ENCODE peak calls at places on chromosomes 11 and 22, in eight cellular contexts. One of them, this sample, is unnamed.

GRCh38 chr11:82995754-82996398 is 75.8 kb downstream of the RAB30 start:
- DNase-seq in fibroblast of lung: peak
- DNase-seq in IMR-90: no peak
- DNase-seq in GM23248: no peak
- DNase-seq in neural progenitor cell: no peak
- DNase-seq in astrocyte: peak
- DNase-seq in mammary epithelial cell: peak
- DNase-seq in mesendoderm: no peak
- DNase-seq in this sample: no peak

GRCh38 chr11:34148504-34149165 is 43.2 kb downstream of the NAT10 start:
- DNase-seq in IMR-90: no peak
- DNase-seq in astrocyte: no peak
- DNase-seq in GM23248: no peak
- DNase-seq in mesendoderm: peak
- DNase-seq in mammary epithelial cell: no peak
- DNase-seq in fibroblast of lung: no peak
- DNase-seq in neural progenitor cell: no peak
- DNase-seq in this sample: no peak

GRCh38 chr11:35463211-35463810 is 44.0 kb upstream of the SLC1A2 start:
- DNase-seq in neural progenitor cell: no peak
- DNase-seq in astrocyte: no peak
- DNase-seq in mammary epithelial cell: no peak
- DNase-seq in GM23248: no peak
- DNase-seq in mesendoderm: no peak
- DNase-seq in fibroblast of lung: no peak
- DNase-seq in IMR-90: no peak
- DNase-seq in this sample: no peak

GRCh38 chr11:1770528-1770927 is 6.8 kb upstream of the CTSD start:
- DNase-seq in IMR-90: no peak
- DNase-seq in mesendoderm: no peak
- DNase-seq in GM23248: no peak
- DNase-seq in fibroblast of lung: no peak
- DNase-seq in astrocyte: no peak
- DNase-seq in neural progenitor cell: no peak
- DNase-seq in mammary epithelial cell: peak
- DNase-seq in this sample: no peak

GRCh38 chr11:94658386-94658785 is 91.2 kb downstream of the PIWIL4 start:
- DNase-seq in astrocyte: no peak
- DNase-seq in GM23248: no peak
- DNase-seq in fibroblast of lung: no peak
- DNase-seq in mesendoderm: no peak
- DNase-seq in mammary epithelial cell: no peak
- DNase-seq in IMR-90: no peak
- DNase-seq in neural progenitor cell: no peak
- DNase-seq in this sample: no peak

GRCh38 chr11:126172596-126173038 is 38.8 kb downstream of the RPUSD4 start:
- DNase-seq in mesendoderm: no peak
- DNase-seq in mammary epithelial cell: no peak
- DNase-seq in IMR-90: peak
- DNase-seq in fibroblast of lung: no peak
- DNase-seq in GM23248: peak
- DNase-seq in neural progenitor cell: no peak
- DNase-seq in astrocyte: no peak
- DNase-seq in this sample: no peak

GRCh38 chr11:60821827-60822599 is 19.9 kb upstream of the CCDC86 start:
- DNase-seq in neural progenitor cell: no peak
- DNase-seq in fibroblast of lung: no peak
- DNase-seq in astrocyte: no peak
- DNase-seq in mammary epithelial cell: no peak
- DNase-seq in mesendoderm: no peak
- DNase-seq in GM23248: no peak
- DNase-seq in IMR-90: no peak
- DNase-seq in this sample: no peak

GRCh38 chr11:59011672-59012071 is 72.4 kb downstream of the GLYATL1 start:
- DNase-seq in neural progenitor cell: peak
- DNase-seq in astrocyte: no peak
- DNase-seq in fibroblast of lung: no peak
- DNase-seq in GM23248: no peak
- DNase-seq in mesendoderm: peak
- DNase-seq in IMR-90: no peak
- DNase-seq in mammary epithelial cell: no peak
- DNase-seq in this sample: no peak

GRCh38 chr22:35313311-35314121 is 13.8 kb downstream of the TOM1 start:
- DNase-seq in neural progenitor cell: no peak
- DNase-seq in astrocyte: peak
- DNase-seq in IMR-90: peak
- DNase-seq in GM23248: peak
- DNase-seq in fibroblast of lung: peak
- DNase-seq in mammary epithelial cell: peak
- DNase-seq in mesendoderm: no peak
- DNase-seq in this sample: no peak

GRCh38 chr22:42528591-42529307 is 9.2 kb upstream of the RRP7A start:
- DNase-seq in fibroblast of lung: no peak
- DNase-seq in mammary epithelial cell: no peak
- DNase-seq in mesendoderm: no peak
- DNase-seq in astrocyte: no peak
- DNase-seq in neural progenitor cell: no peak
- DNase-seq in GM23248: no peak
- DNase-seq in IMR-90: no peak
- DNase-seq in this sample: no peak

GRCh38 chr11:65880844-65881421 is 1.3 kb downstream of the CTSW start:
- DNase-seq in IMR-90: no peak
- DNase-seq in astrocyte: no peak
- DNase-seq in mammary epithelial cell: no peak
- DNase-seq in neural progenitor cell: no peak
- DNase-seq in GM23248: no peak
- DNase-seq in mesendoderm: no peak
- DNase-seq in fibroblast of lung: no peak
- DNase-seq in this sample: no peak

DNA sequence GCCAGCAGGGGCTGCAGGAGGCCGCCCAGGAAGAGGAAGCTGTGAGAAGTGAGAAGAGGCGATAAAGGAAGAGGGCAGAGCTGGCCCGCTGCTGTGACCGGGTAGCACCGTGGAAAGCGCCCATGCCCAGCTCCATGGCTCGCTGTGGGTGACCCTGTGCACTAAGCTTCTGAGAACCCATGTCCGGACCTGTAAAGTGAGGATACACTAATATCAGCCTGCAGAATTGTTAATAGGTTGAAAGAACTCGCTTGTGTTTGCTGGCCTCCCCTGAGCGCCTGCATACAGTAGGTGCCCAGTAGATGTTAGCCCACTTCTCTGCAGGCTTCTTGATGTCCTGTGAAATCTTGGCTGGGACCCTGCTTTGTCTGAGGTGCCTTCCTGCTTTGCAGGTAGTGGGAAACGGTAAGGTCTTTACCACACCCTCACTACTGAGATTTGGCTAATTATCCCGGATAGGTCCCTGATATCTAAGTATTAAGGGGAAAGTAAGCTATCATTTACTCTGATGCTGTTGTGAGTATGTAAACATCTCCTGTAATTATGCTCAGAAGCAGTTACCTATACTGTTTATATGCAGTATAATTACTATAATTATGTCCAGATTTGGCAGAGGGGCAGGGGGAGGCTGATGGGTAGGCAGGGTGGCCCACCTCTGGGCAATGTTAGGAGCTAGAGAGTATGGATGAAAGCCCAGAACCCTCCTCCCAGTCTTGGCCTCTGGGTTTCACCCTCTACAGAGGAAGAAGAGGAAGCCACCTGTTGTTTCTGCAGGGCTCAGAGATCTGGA is 1.2 kb upstream of the ARRB1 start:
- DNase-seq in astrocyte: no peak
- DNase-seq in neural progenitor cell: no peak
- DNase-seq in mammary epithelial cell: no peak
- DNase-seq in mesendoderm: no peak
- DNase-seq in fibroblast of lung: no peak
- DNase-seq in GM23248: peak
- DNase-seq in IMR-90: no peak
- DNase-seq in this sample: no peak
- H3K4me2 ChIP-seq in astrocyte: peak
- H3K4me2 ChIP-seq in neural progenitor cell: peak
- H3K4me2 ChIP-seq in mammary epithelial cell: peak
- H3K4me2 ChIP-seq in mesendoderm: peak
- H3K4me2 ChIP-seq in fibroblast of lung: peak
- H3K4me2 ChIP-seq in GM23248: peak
- H3K4me2 ChIP-seq in IMR-90: peak
- H3K4me2 ChIP-seq in this sample: peak

GRCh38 chr11:70470127-70470526 is 71.8 kb downstream of the CTTN start:
- DNase-seq in fibroblast of lung: peak
- DNase-seq in astrocyte: peak
- DNase-seq in neural progenitor cell: no peak
- DNase-seq in GM23248: no peak
- DNase-seq in IMR-90: peak
- DNase-seq in mesendoderm: no peak
- DNase-seq in mammary epithelial cell: no peak
- DNase-seq in this sample: no peak

GRCh38 chr11:70471254-70471653 is 72.9 kb downstream of the CTTN start:
- DNase-seq in neural progenitor cell: peak
- DNase-seq in mesendoderm: peak
- DNase-seq in fibroblast of lung: no peak
- DNase-seq in GM23248: peak
- DNase-seq in astrocyte: no peak
- DNase-seq in mammary epithelial cell: no peak
- DNase-seq in IMR-90: no peak
- DNase-seq in this sample: no peak

GRCh38 chr11:70473873-70474690 is 75.8 kb downstream of the CTTN start:
- DNase-seq in astrocyte: no peak
- DNase-seq in mesendoderm: no peak
- DNase-seq in mammary epithelial cell: no peak
- DNase-seq in fibroblast of lung: no peak
- DNase-seq in IMR-90: no peak
- DNase-seq in GM23248: no peak
- DNase-seq in neural progenitor cell: no peak
- DNase-seq in this sample: no peak

GRCh38 chr11:70473186-70473872 is 75.0 kb downstream of the CTTN start:
- DNase-seq in mesendoderm: no peak
- DNase-seq in astrocyte: no peak
- DNase-seq in GM23248: no peak
- DNase-seq in IMR-90: no peak
- DNase-seq in fibroblast of lung: no peak
- DNase-seq in neural progenitor cell: no peak
- DNase-seq in mammary epithelial cell: no peak
- DNase-seq in this sample: no peak

GRCh38 chr11:70472240-70472639 is 73.9 kb downstream of the CTTN start:
- DNase-seq in astrocyte: no peak
- DNase-seq in mammary epithelial cell: no peak
- DNase-seq in IMR-90: no peak
- DNase-seq in fibroblast of lung: no peak
- DNase-seq in GM23248: no peak
- DNase-seq in neural progenitor cell: no peak
- DNase-seq in mesendoderm: no peak
- DNase-seq in this sample: no peak
- H3K4me2 ChIP-seq in astrocyte: no peak
- H3K4me2 ChIP-seq in mammary epithelial cell: no peak
- H3K4me2 ChIP-seq in IMR-90: no peak
- H3K4me2 ChIP-seq in fibroblast of lung: no peak
- H3K4me2 ChIP-seq in GM23248: no peak
- H3K4me2 ChIP-seq in neural progenitor cell: no peak
- H3K4me2 ChIP-seq in mesendoderm: no peak
- H3K4me2 ChIP-seq in this sample: no peak

GRCh38 chr22:43541022-43541421 is 129.2 kb downstream of the MPPED1 start:
- DNase-seq in fibroblast of lung: no peak
- DNase-seq in mesendoderm: no peak
- DNase-seq in mammary epithelial cell: no peak
- DNase-seq in IMR-90: no peak
- DNase-seq in GM23248: no peak
- DNase-seq in neural progenitor cell: no peak
- DNase-seq in astrocyte: no peak
- DNase-seq in this sample: no peak

GRCh38 chr22:43539572-43540533 is 128.0 kb downstream of the MPPED1 start:
- DNase-seq in fibroblast of lung: no peak
- DNase-seq in astrocyte: no peak
- DNase-seq in IMR-90: no peak
- DNase-seq in mammary epithelial cell: no peak
- DNase-seq in mesendoderm: no peak
- DNase-seq in neural progenitor cell: no peak
- DNase-seq in GM23248: no peak
- DNase-seq in this sample: no peak

GRCh38 chr22:43542681-43543521 is 131.1 kb downstream of the MPPED1 start:
- DNase-seq in GM23248: no peak
- DNase-seq in mammary epithelial cell: no peak
- DNase-seq in IMR-90: no peak
- DNase-seq in fibroblast of lung: no peak
- DNase-seq in mesendoderm: no peak
- DNase-seq in neural progenitor cell: no peak
- DNase-seq in astrocyte: no peak
- DNase-seq in this sample: no peak

GRCh38 chr22:43541462-43542407 is 129.9 kb downstream of the MPPED1 start:
- DNase-seq in neural progenitor cell: no peak
- DNase-seq in fibroblast of lung: no peak
- DNase-seq in GM23248: no peak
- DNase-seq in IMR-90: no peak
- DNase-seq in mesendoderm: peak
- DNase-seq in astrocyte: no peak
- DNase-seq in mammary epithelial cell: no peak
- DNase-seq in this sample: no peak

GRCh38 chr22:43540570-43540969 is 128.8 kb downstream of the MPPED1 start:
- DNase-seq in astrocyte: no peak
- DNase-seq in mesendoderm: no peak
- DNase-seq in GM23248: no peak
- DNase-seq in mammary epithelial cell: no peak
- DNase-seq in IMR-90: no peak
- DNase-seq in fibroblast of lung: no peak
- DNase-seq in neural progenitor cell: no peak
- DNase-seq in this sample: no peak
- H3K4me2 ChIP-seq in astrocyte: no peak
- H3K4me2 ChIP-seq in mesendoderm: no peak
- H3K4me2 ChIP-seq in GM23248: no peak
- H3K4me2 ChIP-seq in mammary epithelial cell: no peak
- H3K4me2 ChIP-seq in IMR-90: no peak
- H3K4me2 ChIP-seq in fibroblast of lung: no peak
- H3K4me2 ChIP-seq in neural progenitor cell: no peak
- H3K4me2 ChIP-seq in this sample: no peak

GRCh38 chr11:121904148-121904547 is 211.9 kb downstream of the BLID start:
- DNase-seq in GM23248: no peak
- DNase-seq in IMR-90: no peak
- DNase-seq in astrocyte: no peak
- DNase-seq in mesendoderm: no peak
- DNase-seq in fibroblast of lung: no peak
- DNase-seq in mammary epithelial cell: no peak
- DNase-seq in neural progenitor cell: no peak
- DNase-seq in this sample: no peak
- H3K4me2 ChIP-seq in GM23248: no peak
- H3K4me2 ChIP-seq in IMR-90: no peak
- H3K4me2 ChIP-seq in astrocyte: no peak
- H3K4me2 ChIP-seq in mesendoderm: no peak
- H3K4me2 ChIP-seq in fibroblast of lung: no peak
- H3K4me2 ChIP-seq in mammary epithelial cell: no peak
- H3K4me2 ChIP-seq in neural progenitor cell: no peak
- H3K4me2 ChIP-seq in this sample: no peak

This sample was measured in PC-9.